ENCODE peak calls at places on chromosomes 3 and 15, in eight cellular contexts. P is astrocyte, T is GM12865, S is brain microvascular endothelial cell, N is cardiac fibroblast, I is Panc1, O is lung, E is K562. B is an unnamed sample.
A peak's percentile ranks its signal among the peaks of the same experiment; 100 is the strongest.

GRCh38 chr3:101646726-101647125 is 30.2 kb downstream of the ZBTB11 start:
- DNase-seq in P (peak; percentile 2), T (no peak), S (no peak), N (no peak), I (no peak), O (no peak), E (no peak), B (no peak)

GRCh38 chr15:65303687-65304392 is 637 bp upstream of the RNU5B-1 start:
- DNase-seq in P (peak; percentile 34), T (peak; percentile 40), S (peak; percentile 35), N (peak; percentile 68), I (no peak), O (peak; percentile 79), E (no peak), B (peak; percentile 38)

GRCh38 chr3:129482721-129483120 is 42.7 kb downstream of the IFT122 start:
- DNase-seq in P (no peak), T (no peak), S (no peak), N (no peak), I (no peak), O (no peak), E (peak; percentile 35), B (no peak)

GRCh38 chr3:18351823-18352744 is 73.1 kb downstream of the SATB1 start:
- DNase-seq in P (no peak), T (no peak), S (no peak), N (no peak), I (no peak), O (no peak), E (no peak), B (no peak)

GRCh38 chr3:71360694-71361093 is 222.8 kb downstream of the FOXP1 start:
- DNase-seq in P (no peak), T (peak; percentile 26), S (no peak), N (no peak), I (no peak), O (no peak), E (no peak), B (no peak)

GRCh38 chr15:79682851-79683288 is 213.9 kb downstream of the MTHFS start:
- DNase-seq in P (peak; percentile 65), T (no peak), S (peak; percentile 37), N (peak; percentile 32), I (no peak), O (no peak), E (no peak), B (no peak)

GRCh38 chr15:60548101-60548500 is 69.2 kb upstream of the ICE2 start:
- DNase-seq in P (no peak), T (peak; percentile 94), S (no peak), N (no peak), I (no peak), O (no peak), E (no peak), B (no peak)

GRCh38 chr15:41852736-41853135 is 14.1 kb downstream of the PLA2G4B start:
- DNase-seq in P (no peak), T (no peak), S (no peak), N (no peak), I (no peak), O (no peak), E (no peak), B (no peak)

GRCh38 chr15:26214290-26214689 is 351.2 kb upstream of the ATP10A start:
- DNase-seq in P (no peak), T (no peak), S (no peak), N (no peak), I (no peak), O (no peak), E (no peak), B (no peak)

GRCh38 chr15:90097475-90097874 is 4.8 kb downstream of the IDH2 start:
- DNase-seq in P (no peak), T (peak; percentile 93), S (no peak), N (no peak), I (no peak), O (no peak), E (no peak), B (no peak)

GRCh38 chr15:57218826-57219576 is 157.3 kb upstream of the CGNL1 start:
- DNase-seq in P (peak; percentile 98), T (peak; percentile 43), S (peak; percentile 76), N (peak; percentile 95), I (no peak), O (no peak), E (no peak), B (no peak)

GRCh38 chr15:91885054-91885453 is 31.5 kb downstream of the SLCO3A1 start:
- DNase-seq in P (no peak), T (no peak), S (no peak), N (no peak), I (no peak), O (no peak), E (no peak), B (no peak)

GRCh38 chr3:17605032-17605431 is 137.4 kb downstream of the TBC1D5 start:
- DNase-seq in P (peak; percentile 88), T (no peak), S (peak; percentile 32), N (peak; percentile 56), I (no peak), O (no peak), E (no peak), B (no peak)

GRCh38 chr3:16423298-16423697 is 90.2 kb downstream of the RFTN1 start:
- DNase-seq in P (no peak), T (no peak), S (no peak), N (no peak), I (no peak), O (peak; percentile 68), E (no peak), B (no peak)

GRCh38 chr3:125120370-125121122 is 64.7 kb upstream of the HEG1 start:
- DNase-seq in P (peak; percentile 54), T (no peak), S (no peak), N (peak; percentile 56), I (no peak), O (no peak), E (no peak), B (no peak)

GRCh38 chr15:64800476-64800875 is 25.0 kb downstream of the PIF1 start:
- DNase-seq in P (no peak), T (no peak), S (no peak), N (no peak), I (no peak), O (no peak), E (no peak), B (no peak)

GRCh38 chr15:95989392-95989791 is 341.1 kb upstream of the NR2F2 start:
- DNase-seq in P (no peak), T (peak; percentile 20), S (no peak), N (no peak), I (no peak), O (no peak), E (no peak), B (no peak)

GRCh38 chr3:10964537-10965167 is 27.9 kb upstream of the SLC6A1 start:
- DNase-seq in P (peak; percentile 7), T (peak; percentile 10), S (peak; percentile 27), N (no peak), I (no peak), O (no peak), E (peak; percentile 71), B (no peak)

GRCh38 chr15:47756872-47757271 is 39.6 kb downstream of the SEMA6D start:
- DNase-seq in P (peak; percentile 84), T (no peak), S (peak; percentile 93), N (peak; percentile 67), I (no peak), O (no peak), E (no peak), B (no peak)

GRCh38 chr3:142795332-142795731 is 71.5 kb downstream of the TRPC1 start:
- DNase-seq in P (no peak), T (no peak), S (no peak), N (no peak), I (no peak), O (no peak), E (no peak), B (no peak)

GRCh38 chr3:131636266-131636775 is 133.6 kb upstream of the MRPL3 start:
- DNase-seq in P (no peak), T (no peak), S (no peak), N (no peak), I (no peak), O (no peak), E (no peak), B (no peak)

GRCh38 chr3:38489766-38490165 is 6.4 kb upstream of the EXOG start:
- DNase-seq in P (no peak), T (no peak), S (no peak), N (no peak), I (no peak), O (no peak), E (no peak), B (no peak)
- TF ChIP-seq CTCF in P (no peak), T (no peak), S (no peak), N (no peak), I (no peak), O (no peak), E (no peak), B (no peak)

DNA sequence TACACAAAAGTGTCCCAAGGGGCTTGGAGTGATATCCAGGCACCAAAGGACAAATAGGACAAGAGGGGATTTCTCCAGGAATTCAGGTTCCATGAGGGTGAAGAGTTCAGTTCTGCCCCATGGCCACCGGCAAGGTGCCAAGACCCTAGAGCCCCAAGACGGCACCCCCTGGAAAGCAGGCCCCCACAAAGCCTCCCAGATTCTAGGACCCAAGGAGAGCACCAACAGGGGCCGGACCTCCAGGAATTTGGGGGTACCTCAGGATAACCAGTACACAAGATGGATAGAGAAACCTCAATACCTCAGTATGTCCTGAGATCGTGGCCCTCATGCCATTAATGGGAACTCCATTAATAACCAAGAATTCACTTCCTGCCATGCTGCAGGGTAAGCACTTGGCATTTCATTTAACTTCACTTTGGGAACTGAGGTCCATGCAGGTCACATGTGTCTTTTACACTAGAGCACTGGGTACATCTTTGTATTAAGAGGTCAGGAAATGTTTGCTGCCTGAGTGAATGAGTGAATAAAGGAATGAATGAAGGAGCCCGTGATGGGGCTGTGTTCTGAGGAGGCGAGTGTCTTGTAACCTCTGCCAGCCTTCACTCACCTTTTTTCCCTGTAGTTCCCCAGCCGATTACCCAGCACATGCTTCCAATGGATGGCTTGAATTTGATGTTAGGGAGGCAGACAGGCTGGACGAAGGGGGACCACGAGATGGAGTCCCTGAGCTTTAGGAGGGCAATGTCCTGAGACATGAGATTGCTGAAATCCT is 15.5 kb upstream of the PRSS50 start:
- DNase-seq in P (no peak), T (no peak), S (no peak), N (peak; percentile 17), I (no peak), O (peak; percentile 22), E (no peak), B (no peak)
- TF ChIP-seq CTCF in P (no peak), T (peak; percentile 2), S (peak; percentile 18), N (peak; percentile 33), I (no peak), O (no peak), E (peak; percentile 39), B (no peak)

DNA sequence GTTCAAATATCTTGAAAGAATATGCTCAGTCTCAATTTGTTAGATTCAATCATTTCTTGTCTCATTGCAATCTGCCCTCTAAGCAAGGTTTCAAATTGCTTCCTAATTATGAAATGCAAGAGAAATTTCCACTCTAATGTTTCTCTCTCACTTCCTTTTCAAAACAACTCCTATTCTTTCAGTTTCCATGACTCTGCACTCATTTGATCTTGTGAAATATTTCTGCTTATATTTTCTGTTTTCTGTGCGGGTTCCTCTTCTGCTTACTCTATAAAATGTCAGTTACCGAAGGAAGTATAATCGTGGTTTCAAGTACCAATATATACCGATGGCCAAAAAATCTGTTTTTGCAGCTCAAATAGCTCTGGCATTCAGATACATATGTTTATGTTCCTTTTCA is 521.9 kb upstream of the NAALADL2 start:
- DNase-seq in P (no peak), T (no peak), S (no peak), N (no peak), I (no peak), O (no peak), E (no peak), B (no peak)
- TF ChIP-seq CTCF in P (no peak), T (no peak), S (no peak), N (no peak), I (no peak), O (no peak), E (no peak), B (no peak)

GRCh38 chr3:74267583-74268184 is 346.8 kb downstream of the CNTN3 start:
- DNase-seq in P (peak; percentile 16), T (peak; percentile 59), S (peak; percentile 49), N (peak; percentile 72), I (peak; percentile 8), O (no peak), E (peak; percentile 31), B (no peak)
- TF ChIP-seq CTCF in P (peak; percentile 81), T (peak; percentile 78), S (peak; percentile 79), N (peak; percentile 83), I (peak; percentile 70), O (peak; percentile 11), E (peak; percentile 33), B (no peak)

B was measured in activated B cell treated with CpG ODN at 0.5 μM for 24 hours.